ENCODE peak calls at places on chromosome 17, in five cellular contexts. A is lower leg skin, R is cardiac muscle cell, D is MCF 10A, H is progenitor cell of endocrine pancreas. U is an unnamed sample.

GRCh38 chr17:69059458-69060205 is 1.1 kb downstream of the ABCA9 start:
- DNase-seq in A (no peak), R (peak), D (no peak), H (no peak), U (no peak)

GRCh38 chr17:45440161-45440859 is 7.6 kb upstream of the ARHGAP27 start:
- DNase-seq in A (no peak), R (peak), D (peak), H (no peak), U (no peak)

GRCh38 chr17:12519956-12520594 is 145.6 kb upstream of the MYOCD start:
- DNase-seq in A (no peak), R (no peak), D (peak), H (no peak), U (no peak)

GRCh38 chr17:44279586-44280344 is 11.8 kb upstream of the SLC4A1 start:
- DNase-seq in A (no peak), R (peak), D (peak), H (no peak), U (no peak)

GRCh38 chr17:57679356-57679755 is 65.7 kb downstream of the CCDC182 start:
- DNase-seq in A (peak), R (no peak), D (no peak), H (no peak), U (peak)

GRCh38 chr17:17028059-17028877 is 14.0 kb upstream of the MPRIP start:
- DNase-seq in A (peak), R (peak), D (peak), H (peak), U (peak)

GRCh38 chr17:28645576-28645939 is 600 bp upstream of the BLTP2 start:
- DNase-seq in A (no peak), R (no peak), D (no peak), H (no peak), U (no peak)

GRCh38 chr17:44190496-44190895 is 3.7 kb downstream of the TMUB2 start:
- DNase-seq in A (no peak), R (no peak), D (no peak), H (no peak), U (no peak)

GRCh38 chr17:14409292-14409691 is 108.4 kb downstream of the HS3ST3B1 start:
- DNase-seq in A (no peak), R (no peak), D (no peak), H (no peak), U (no peak)

GRCh38 chr17:16918443-16918842 is 53.5 kb downstream of the TNFRSF13B start:
- DNase-seq in A (no peak), R (no peak), D (no peak), H (no peak), U (no peak)

GRCh38 chr17:75829747-75830146 is 14.5 kb downstream of the UNC13D start:
- DNase-seq in A (no peak), R (no peak), D (no peak), H (no peak), U (no peak)

GRCh38 chr17:36935681-36936454 is 1.4 kb upstream of the LHX1 start:
- DNase-seq in A (peak), R (no peak), D (peak), H (no peak), U (no peak)

GRCh38 chr17:69492410-69493071 is 78.0 kb downstream of the MAP2K6 start:
- DNase-seq in A (no peak), R (peak), D (peak), H (no peak), U (no peak)

GRCh38 chr17:7932949-7933348 is 943 bp downstream of the CNTROB start:
- DNase-seq in A (no peak), R (peak), D (peak), H (no peak), U (no peak)

GRCh38 chr17:27306276-27306820 is 12.4 kb downstream of the WSB1 start:
- DNase-seq in A (no peak), R (no peak), D (no peak), H (no peak), U (no peak)

GRCh38 chr17:49548506-49549310 is 27.0 kb upstream of the NXPH3 start:
- DNase-seq in A (peak), R (peak), D (peak), H (no peak), U (no peak)

GRCh38 chr17:19664136-19664820 is 15.7 kb downstream of the ALDH3A2 start:
- DNase-seq in A (peak), R (no peak), D (no peak), H (no peak), U (no peak)

GRCh38 chr17:5031365-5032082 is 3.7 kb downstream of the SLC52A1 start:
- DNase-seq in A (peak), R (peak), D (peak), H (peak), U (peak)

GRCh38 chr17:73815474-73815873 is 171.2 kb upstream of the SDK2 start:
- DNase-seq in A (no peak), R (no peak), D (no peak), H (no peak), U (no peak)

GRCh38 chr17:81481011-81481799 is 31.4 kb downstream of the ACTG1 start:
- DNase-seq in A (no peak), R (peak), D (no peak), H (no peak), U (no peak)

GRCh38 chr17:15957206-15957605 is 12.3 kb downstream of the ADORA2B start:
- DNase-seq in A (no peak), R (no peak), D (peak), H (no peak), U (no peak)

GRCh38 chr17:57634713-57635465 is 110.2 kb downstream of the CCDC182 start:
- DNase-seq in A (no peak), R (no peak), D (no peak), H (no peak), U (no peak)

GRCh38 chr17:72421128-72422092 is 300.6 kb downstream of the SOX9 start:
- DNase-seq in A (no peak), R (peak), D (peak), H (no peak), U (no peak)

GRCh38 chr17:75250009-75250471 is 11.4 kb downstream of the GGA3 start:
- DNase-seq in A (peak), R (peak), D (peak), H (no peak), U (no peak)

GRCh38 chr17:8466466-8466865 is 30.8 kb downstream of the NDEL1 start:
- DNase-seq in A (peak), R (peak), D (no peak), H (no peak), U (no peak)

GRCh38 chr17:37839196-37839978 is 84.8 kb upstream of the TBC1D3K start:
- DNase-seq in A (no peak), R (no peak), D (no peak), H (no peak), U (no peak)

GRCh38 chr17:78130439-78131101 is at the start of gene TMC8:
- DNase-seq in A (peak), R (no peak), D (no peak), H (no peak), U (no peak)

GRCh38 chr17:67784364-67785121 is 40.8 kb upstream of the BPTF start:
- DNase-seq in A (no peak), R (no peak), D (no peak), H (no peak), U (no peak)

GRCh38 chr17:67717624-67718324 is at the start of gene NOL11:
- DNase-seq in A (peak), R (peak), D (peak), H (peak), U (peak)

GRCh38 chr17:37031493-37032083 is 82.8 kb downstream of the AATF start:
- DNase-seq in A (no peak), R (no peak), D (no peak), H (no peak), U (no peak)

GRCh38 chr17:44004761-44005526 is 522 bp downstream of the NAGS start:
- DNase-seq in A (peak), R (no peak), D (no peak), H (no peak), U (no peak)

GRCh38 chr17:73759324-73760185 is 115.3 kb upstream of the SDK2 start:
- DNase-seq in A (no peak), R (no peak), D (no peak), H (no peak), U (no peak)

GRCh38 chr17:76554131-76554530 is 14.3 kb downstream of the PRCD start:
- DNase-seq in A (no peak), R (no peak), D (no peak), H (no peak), U (no peak)

GRCh38 chr17:27455569-27455913 is 707 bp upstream of the KSR1 start:
- DNase-seq in A (no peak), R (no peak), D (no peak), H (no peak), U (no peak)

GRCh38 chr17:16313159-16314090 is 39.8 kb downstream of the CENPV start:
- DNase-seq in A (no peak), R (no peak), D (no peak), H (no peak), U (no peak)

GRCh38 chr17:3907483-3908216 is 8.6 kb downstream of the P2RX1 start:
- DNase-seq in A (no peak), R (no peak), D (peak), H (no peak), U (no peak)
- TF ChIP-seq CTCF in A (no peak), R (no peak), D (peak), H (peak), U (no peak)

GRCh38 chr17:47813077-47813476 is 8.5 kb downstream of the OSBPL7 start:
- DNase-seq in A (peak), R (no peak), D (no peak), H (no peak), U (no peak)
- TF ChIP-seq CTCF in A (no peak), R (no peak), D (no peak), H (no peak), U (no peak)

GRCh38 chr17:688100-688989 is 26.3 kb downstream of the VPS53 start:
- DNase-seq in A (no peak), R (peak), D (peak), H (no peak), U (no peak)
- TF ChIP-seq CTCF in A (no peak), R (peak), D (no peak), H (peak), U (no peak)

DNA sequence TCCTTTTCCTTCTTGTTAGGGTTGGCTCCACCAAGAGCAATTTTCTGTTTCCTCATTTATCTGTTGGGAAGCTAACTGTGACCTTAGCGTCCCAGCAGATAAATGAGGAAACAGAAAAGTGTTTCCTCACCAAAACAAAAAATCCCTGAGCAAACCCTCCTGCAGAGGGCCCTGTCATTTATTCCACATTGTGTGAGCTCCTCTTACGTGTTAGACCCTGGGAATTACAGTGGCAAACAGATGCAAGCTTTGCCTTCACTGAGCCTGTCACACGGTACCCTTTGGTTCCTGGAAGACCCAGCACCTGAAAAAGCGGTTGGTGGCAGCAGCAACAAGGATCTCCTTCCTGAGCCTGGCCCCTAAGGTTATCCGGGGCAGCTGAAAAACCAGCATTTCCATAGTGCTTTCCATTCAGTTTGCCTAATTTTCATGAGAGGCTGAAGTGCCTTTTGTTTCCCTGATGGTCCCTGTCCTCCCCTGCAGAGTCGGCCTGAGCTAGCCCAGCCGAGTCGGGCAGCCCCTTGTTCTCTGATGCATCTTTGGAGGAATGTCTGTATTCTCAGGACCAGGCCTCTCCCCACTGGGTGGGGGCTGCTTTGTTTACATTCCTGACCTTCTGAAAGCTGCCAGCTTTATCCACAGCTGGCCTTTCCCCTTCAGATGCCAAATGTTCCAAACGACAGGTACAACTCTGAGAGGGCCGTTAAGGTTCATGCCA is 34.7 kb downstream of the YPEL2 start:
- DNase-seq in A (no peak), R (no peak), D (no peak), H (no peak), U (no peak)
- TF ChIP-seq CTCF in A (no peak), R (no peak), D (no peak), H (peak), U (no peak)

GRCh38 chr17:64081802-64082799 is 47.8 kb downstream of the ERN1 start:
- DNase-seq in A (no peak), R (peak), D (peak), H (no peak), U (no peak)
- TF ChIP-seq CTCF in A (no peak), R (no peak), D (no peak), H (no peak), U (no peak)

DNA sequence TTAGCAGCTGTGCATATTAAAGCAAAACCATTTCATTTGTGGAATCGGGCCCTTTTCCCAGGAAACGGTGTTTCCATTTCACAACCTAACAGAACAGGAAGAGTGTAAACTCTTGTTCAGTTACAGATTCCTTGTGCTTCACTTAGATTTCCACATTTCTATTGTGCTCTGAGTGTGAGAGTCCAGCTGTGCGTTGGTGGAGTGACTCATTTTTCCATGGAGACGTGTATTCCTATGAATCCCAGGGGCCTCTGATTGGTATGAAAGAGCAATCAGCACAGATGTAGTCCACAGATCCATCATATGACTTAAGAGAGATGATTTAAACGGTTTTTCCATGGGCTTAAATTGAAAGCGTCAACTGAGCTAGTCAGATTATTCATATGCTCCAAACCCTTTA is 13.3 kb upstream of the CAVIN1 start:
- DNase-seq in A (peak), R (peak), D (peak), H (no peak), U (no peak)
- TF ChIP-seq CTCF in A (no peak), R (no peak), D (no peak), H (no peak), U (no peak)

DNA sequence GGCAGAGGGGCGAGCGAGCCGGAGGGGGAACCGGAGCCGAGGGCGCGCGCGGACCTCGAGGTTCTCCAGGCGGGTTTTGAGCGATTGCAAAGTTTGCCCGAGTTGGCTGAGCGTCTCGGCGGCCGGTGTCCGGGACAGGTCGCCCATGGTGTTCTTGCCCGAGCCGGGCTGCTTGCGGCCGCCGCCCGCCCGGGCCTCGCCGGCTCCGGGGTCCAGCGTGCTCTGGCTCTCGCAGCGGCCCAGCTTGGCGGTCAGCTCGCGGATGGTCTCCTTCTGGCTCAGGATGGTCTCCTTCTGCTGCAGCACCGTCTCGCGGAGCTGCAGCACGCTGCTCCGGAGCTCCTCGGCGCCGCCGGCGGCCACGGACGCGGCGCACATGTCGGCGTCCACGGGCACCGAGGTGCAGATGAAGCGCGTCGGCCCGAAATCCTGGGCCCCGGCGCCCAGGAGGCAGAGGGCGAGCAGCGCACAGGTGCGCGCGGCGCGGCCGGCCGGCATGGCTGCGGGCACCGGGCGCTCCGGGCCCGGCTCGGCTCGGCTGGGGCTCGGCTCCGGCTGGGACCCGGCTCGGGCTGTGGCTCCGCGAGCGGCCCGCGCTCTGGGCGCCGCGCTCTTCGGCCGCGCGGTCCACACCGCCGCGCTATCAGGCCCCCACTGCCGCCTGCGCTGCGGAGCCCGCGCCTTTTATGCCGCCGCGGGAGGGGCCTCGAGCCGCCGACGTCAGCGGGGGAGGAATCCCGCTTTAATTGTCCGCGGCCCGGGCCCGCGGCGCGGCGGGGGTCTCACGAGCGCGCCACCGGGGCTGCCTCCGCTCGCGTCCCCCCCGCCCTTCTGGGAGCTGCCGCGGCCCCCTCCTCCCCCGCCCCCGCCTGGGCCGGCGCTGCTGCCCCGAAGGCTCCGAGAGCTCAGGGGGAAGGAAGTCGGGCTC is at the start of gene NPTX1:
- DNase-seq in A (no peak), R (peak), D (no peak), H (no peak), U (peak)
- TF ChIP-seq CTCF in A (no peak), R (no peak), D (no peak), H (no peak), U (no peak)

GRCh38 chr17:82924214-82924613 is 84.4 kb upstream of the ZNF750 start:
- DNase-seq in A (no peak), R (no peak), D (no peak), H (no peak), U (no peak)
- TF ChIP-seq CTCF in A (no peak), R (no peak), D (no peak), H (no peak), U (no peak)

GRCh38 chr17:50550661-50551432 is 3.9 kb downstream of the SPATA20 start:
- DNase-seq in A (peak), R (peak), D (peak), H (peak), U (peak)
- TF ChIP-seq CTCF in A (no peak), R (peak), D (peak), H (peak), U (peak)